ENCODE peak calls at places on chromosomes 2 and 18, in six cellular contexts. C is esophagus squamous epithelium, L is tibial artery, I is iPS-NIHi11, G is Peyer's patch, D is COLO829. S is an unnamed sample.
A peak's percentile ranks its signal among the peaks of the same experiment; 100 is the strongest.

GRCh38 chr2:64203131-64204005 is 59.1 kb upstream of the PELI1 start:
- DNase-seq in C (no peak), D (peak; percentile 73), I (no peak), L (no peak), G (no peak), S (no peak)

GRCh38 chr2:53672881-53673522 is 94.6 kb upstream of the CHAC2 start:
- DNase-seq in D (no peak), G (no peak), L (no peak), C (no peak), I (no peak), S (no peak)

GRCh38 chr2:72995420-72996151 is 75.9 kb downstream of the SFXN5 start:
- DNase-seq in L (no peak), C (no peak), I (no peak), G (peak; percentile 37), D (no peak), S (peak; percentile 43)

GRCh38 chr2:72149556-72150156 is 2.0 kb upstream of the CYP26B1 start:
- DNase-seq in C (no peak), G (no peak), D (no peak), I (no peak), L (no peak), S (peak; percentile 46)

GRCh38 chr2:67322361-67323001 is 74.7 kb upstream of the ETAA1 start:
- DNase-seq in D (peak; percentile 69), L (peak; percentile 34), I (peak; percentile 55), C (no peak), G (peak; percentile 51), S (no peak)

GRCh38 chr2:240556553-240557100 is 1.2 kb downstream of the ANKMY1 start:
- DNase-seq in I (peak; percentile 77), L (no peak), D (no peak), C (no peak), G (peak; percentile 80), S (no peak)

GRCh38 chr18:58363767-58364540 is 264.9 kb downstream of the ALPK2 start:
- DNase-seq in I (no peak), C (no peak), L (no peak), D (no peak), G (no peak), S (no peak)

GRCh38 chr18:14922031-14922430 is 174.1 kb downstream of the ANKRD30B start:
- DNase-seq in G (no peak), I (no peak), C (no peak), D (no peak), L (no peak), S (no peak)

GRCh38 chr18:2547477-2548087 is 23.7 kb downstream of the METTL4 start:
- DNase-seq in C (no peak), L (no peak), G (no peak), I (no peak), D (peak; percentile 28), S (no peak)

GRCh38 chr2:67974564-67975430 is 88.0 kb downstream of the C1D start:
- DNase-seq in G (peak; percentile 45), I (peak; percentile 23), C (no peak), D (peak; percentile 42), L (peak; percentile 47), S (no peak)

GRCh38 chr18:48894266-48894600 is 56.5 kb downstream of the SMAD7 start:
- DNase-seq in C (no peak), L (no peak), G (no peak), D (no peak), I (no peak), S (no peak)

GRCh38 chr18:67001052-67001451 is 397.2 kb upstream of the CDH19 start:
- DNase-seq in D (no peak), G (no peak), I (no peak), C (no peak), L (no peak), S (no peak)

GRCh38 chr2:230925879-230926765 is 1.1 kb upstream of the GPR55 start:
- DNase-seq in C (no peak), D (peak; percentile 42), L (no peak), G (no peak), I (no peak), S (peak; percentile 39)

GRCh38 chr2:169080250-169081035 is 11.1 kb downstream of the DHRS9 start:
- DNase-seq in G (no peak), D (no peak), I (no peak), L (no peak), C (no peak), S (no peak)

GRCh38 chr2:101518470-101519172 is 43.7 kb upstream of the RFX8 start:
- DNase-seq in L (no peak), C (no peak), G (no peak), D (peak; percentile 45), I (peak; percentile 54), S (peak; percentile 65)

GRCh38 chr2:61340242-61340641 is 130.6 kb downstream of the USP34 start:
- DNase-seq in C (no peak), L (no peak), D (no peak), G (no peak), I (no peak), S (no peak)

GRCh38 chr18:23357992-23358594 is 95.0 kb upstream of the RIOK3 start:
- DNase-seq in L (peak; percentile 81), I (no peak), G (peak; percentile 56), C (no peak), D (no peak), S (peak; percentile 73)

GRCh38 chr18:68763082-68763481 is 34.8 kb upstream of the CCDC102B start:
- DNase-seq in C (no peak), I (no peak), L (no peak), D (peak; percentile 25), G (no peak), S (no peak)

GRCh38 chr2:10188211-10188610 is 65.7 kb downstream of the RRM2 start:
- DNase-seq in C (no peak), I (no peak), L (no peak), G (no peak), D (no peak), S (no peak)

GRCh38 chr18:63869851-63870250 is 17.7 kb upstream of the SERPINB2 start:
- DNase-seq in C (no peak), I (no peak), D (no peak), L (no peak), G (no peak), S (no peak)

GRCh38 chr2:100741880-100742814 is 77.8 kb upstream of the NPAS2 start:
- DNase-seq in G (no peak), I (no peak), L (no peak), D (no peak), C (no peak), S (no peak)

GRCh38 chr2:216066255-216066654 is 15.4 kb downstream of the PECR start:
- DNase-seq in C (no peak), I (no peak), D (no peak), L (no peak), G (no peak), S (no peak)

GRCh38 chr2:95052804-95053535 is 27.5 kb downstream of the MAL start:
- DNase-seq in D (no peak), I (no peak), G (no peak), L (no peak), C (no peak), S (no peak)

GRCh38 chr2:130251520-130251864 is 53.3 kb upstream of the TUBA3E start:
- DNase-seq in L (no peak), D (no peak), I (no peak), G (no peak), C (no peak), S (no peak)

GRCh38 chr2:169478339-169478738 is 955 bp upstream of the BBS5 start:
- DNase-seq in I (no peak), C (no peak), D (peak; percentile 84), G (peak; percentile 45), L (no peak), S (no peak)

GRCh38 chr2:175293776-175294175 is 112.3 kb upstream of the ATP5MC3 start:
- DNase-seq in D (no peak), G (no peak), I (no peak), L (no peak), C (no peak), S (no peak)

GRCh38 chr2:29878898-29879297 is 42.5 kb downstream of the ALK start:
- DNase-seq in C (no peak), L (no peak), G (no peak), I (no peak), D (peak; percentile 100), S (no peak)

GRCh38 chr2:109333414-109334194 is 204.6 kb downstream of the SH3RF3 start:
- DNase-seq in C (no peak), I (peak; percentile 38), G (peak; percentile 22), L (no peak), D (no peak), S (no peak)